ENCODE peak calls at places on chromosomes 13 and 19, in five cellular contexts. J is GM23338, Q is suprapubic skin, X is psoas muscle, M is astrocyte. F is an unnamed sample.

GRCh38 chr19:47273313-47274070 is 1.2 kb upstream of the INAFM1 start:
- DNase-seq in J (peak; percentile 95), Q (peak; percentile 98), X (peak; percentile 92), M (peak; percentile 87), F (peak; percentile 82)

GRCh38 chr19:30959011-30959410 is 390.2 kb downstream of the TSHZ3 start:
- DNase-seq in J (no peak), Q (no peak), X (no peak), M (no peak), F (no peak)

GRCh38 chr13:32264407-32264806 is 50.8 kb downstream of the ZAR1L start:
- DNase-seq in J (no peak), Q (no peak), X (peak; percentile 49), M (peak; percentile 30), F (no peak)

GRCh38 chr13:28794370-28794769 is 25.8 kb upstream of the MTUS2 start:
- DNase-seq in J (no peak), Q (no peak), X (no peak), M (no peak), F (no peak)

GRCh38 chr19:17497149-17497798 is 14.2 kb upstream of the PGLS start:
- DNase-seq in J (peak; percentile 84), Q (no peak), X (no peak), M (no peak), F (no peak)

GRCh38 chr13:33798023-33798422 is 19.9 kb upstream of the RFC3 start:
- DNase-seq in J (no peak), Q (no peak), X (no peak), M (no peak), F (no peak)

GRCh38 chr19:49364083-49364687 is 508 bp downstream of the DKKL1 start:
- DNase-seq in J (no peak), Q (no peak), X (no peak), M (no peak), F (no peak)

GRCh38 chr13:36880961-36881360 is 39.1 kb downstream of the SMAD9 start:
- DNase-seq in J (no peak), Q (no peak), X (no peak), M (no peak), F (no peak)

GRCh38 chr13:103466761-103467160 is 400.5 kb upstream of the SLC10A2 start:
- DNase-seq in J (no peak), Q (no peak), X (no peak), M (no peak), F (no peak)

GRCh38 chr13:72127031-72127430 is 260.0 kb upstream of the DACH1 start:
- DNase-seq in J (peak; percentile 5), Q (no peak), X (no peak), M (no peak), F (peak; percentile 61)

GRCh38 chr13:30791354-30791921 is 56.1 kb downstream of the ALOX5AP start:
- DNase-seq in J (no peak), Q (no peak), X (no peak), M (peak; percentile 39), F (no peak)

GRCh38 chr13:30789360-30789862 is 54.1 kb downstream of the ALOX5AP start:
- DNase-seq in J (no peak), Q (no peak), X (no peak), M (no peak), F (no peak)

GRCh38 chr13:30796132-30796832 is 60.9 kb downstream of the ALOX5AP start:
- DNase-seq in J (no peak), Q (no peak), X (no peak), M (peak; percentile 72), F (peak; percentile 67)

GRCh38 chr13:30790592-30790991 is 55.2 kb downstream of the ALOX5AP start:
- DNase-seq in J (no peak), Q (no peak), X (no peak), M (no peak), F (no peak)

DNA sequence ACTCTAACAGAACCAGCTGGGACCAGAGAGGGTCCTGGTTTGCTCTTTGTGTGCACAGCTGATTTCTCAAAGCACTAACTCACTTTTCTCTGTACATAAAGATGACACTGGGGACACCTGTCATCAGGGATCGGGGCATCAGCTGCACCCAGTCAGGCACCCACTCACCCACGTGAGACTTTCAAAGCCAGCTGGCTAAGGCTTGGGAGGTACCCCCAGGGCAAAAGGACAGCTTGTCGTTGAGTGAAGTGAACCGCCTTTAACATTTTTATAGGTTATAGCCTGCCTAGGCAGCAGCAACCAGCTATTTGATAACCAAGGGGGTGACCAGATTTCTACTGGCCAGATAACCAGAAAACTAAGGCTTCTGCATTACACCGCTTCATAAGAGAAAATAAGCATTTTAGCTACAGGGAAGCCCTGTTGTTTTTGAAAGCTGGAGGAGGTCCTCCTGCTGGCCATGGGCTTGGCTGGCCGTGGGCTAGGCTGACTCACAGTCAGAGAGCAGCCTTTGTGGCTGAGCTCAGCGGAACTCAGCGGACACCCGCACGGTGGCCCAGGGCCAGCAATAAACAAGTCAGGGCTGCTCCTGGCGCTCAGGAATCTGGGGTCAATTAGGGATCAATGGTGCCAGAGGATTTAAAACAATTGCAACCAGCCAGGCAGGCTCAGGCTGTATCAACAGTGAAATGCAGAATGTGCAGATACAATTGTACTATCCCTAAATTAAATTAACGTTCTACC is 57.1 kb downstream of the ALOX5AP start:
- DNase-seq in J (peak; percentile 20), Q (no peak), X (peak; percentile 83), M (peak; percentile 93), F (peak; percentile 61)
- H3K27ac ChIP-seq in J (no peak overlapping the region), Q (peak overlapping the region; percentile 19), X (no peak overlapping the region), M (peak overlapping the region; percentile 49), F (no peak overlapping the region)

GRCh38 chr13:66950666-66951065 is 279.5 kb downstream of the PCDH9 start:
- DNase-seq in J (no peak), Q (no peak), X (no peak), M (no peak), F (no peak)

GRCh38 chr13:66948910-66949309 is 281.2 kb downstream of the PCDH9 start:
- DNase-seq in J (no peak), Q (no peak), X (no peak), M (no peak), F (no peak)

GRCh38 chr13:66951426-66951825 is 278.7 kb downstream of the PCDH9 start:
- DNase-seq in J (peak; percentile 31), Q (no peak), X (no peak), M (no peak), F (no peak)

DNA sequence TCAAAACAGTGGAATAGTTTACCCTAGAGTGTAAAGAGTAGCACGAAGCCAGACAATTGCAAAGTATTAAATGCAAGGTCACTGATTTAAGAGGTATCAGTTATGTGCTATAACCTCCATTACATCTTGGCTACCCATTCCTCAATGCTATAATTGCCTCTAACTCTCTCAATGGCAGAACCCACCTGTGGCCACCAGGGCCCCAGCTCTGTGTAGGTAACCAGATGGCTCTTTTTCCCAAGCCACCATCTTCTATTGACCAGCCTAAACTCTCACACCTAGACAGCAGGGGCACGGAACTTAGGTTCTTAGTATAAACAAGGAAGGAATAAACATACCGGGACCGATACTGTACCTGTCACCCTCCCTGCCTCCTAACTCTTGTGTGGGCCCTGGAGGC is 277.6 kb downstream of the PCDH9 start:
- DNase-seq in J (peak; percentile 16), Q (no peak), X (no peak), M (no peak), F (no peak)
- TF ChIP-seq CTCF in J (no peak), Q (no peak), X (no peak), M (no peak), F (no peak)

DNA sequence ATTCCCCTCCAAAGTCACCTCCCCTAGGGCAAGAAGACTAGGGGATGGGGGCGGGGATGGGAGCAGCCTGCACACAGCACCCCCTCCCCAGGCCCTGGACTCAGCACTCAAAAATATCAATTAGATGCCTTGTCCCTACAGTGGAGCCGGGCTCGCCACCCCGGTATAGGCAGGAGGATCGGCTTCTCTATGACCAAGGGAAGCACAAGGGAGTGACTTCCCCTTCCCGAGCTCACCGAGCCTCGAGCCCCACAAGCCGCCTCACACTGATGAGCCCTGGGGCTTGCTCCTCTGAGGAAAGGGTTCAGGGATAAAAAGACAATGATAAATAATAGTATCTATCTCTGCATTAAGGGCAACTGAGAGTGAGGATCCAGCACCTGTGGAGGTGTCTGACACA is 51.5 kb downstream of the STK24 start:
- DNase-seq in J (no peak), Q (no peak), X (no peak), M (no peak), F (no peak)
- H3K4me1 ChIP-seq in J (peaks cover 73% of the 10 kb centered on the region), Q (peaks cover 89% of the 10 kb centered on the region), X (peaks cover 58% of the 10 kb centered on the region), M (no peaks in the 10 kb centered on the region), F (no peaks in the 10 kb centered on the region)

DNA sequence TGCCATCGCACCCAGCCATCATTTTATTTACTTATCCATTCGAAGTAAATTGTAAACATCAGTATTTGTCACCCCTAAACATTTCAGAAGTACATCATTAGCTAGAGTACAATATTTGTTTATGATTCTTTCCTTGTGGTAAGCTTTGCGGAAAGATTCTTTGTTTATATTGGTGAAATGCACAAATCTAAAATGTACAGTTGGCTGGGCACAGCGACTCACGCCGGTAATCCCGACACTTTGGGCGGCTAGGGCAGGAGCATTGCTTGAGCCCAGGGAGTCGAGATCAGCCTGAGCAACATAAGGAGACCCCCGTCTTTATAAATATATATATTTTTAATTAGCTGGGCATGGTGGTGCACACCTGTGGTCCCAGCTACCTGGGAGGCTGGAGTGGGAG is 10.1 kb downstream of the LGALS7B start:
- DNase-seq in J (no peak), Q (no peak), X (no peak), M (no peak), F (no peak)
- H3K27ac ChIP-seq in J (no peak overlapping the region), Q (no peak overlapping the region), X (no peak overlapping the region), M (no peak overlapping the region), F (peak overlapping the region; percentile 25)

GRCh38 chr19:15196683-15197005 is 4.2 kb downstream of the NOTCH3 start:
- DNase-seq in J (no peak), Q (no peak), X (no peak), M (no peak), F (no peak)

GRCh38 chr19:15194938-15195337 is 5.9 kb downstream of the NOTCH3 start:
- DNase-seq in J (no peak), Q (no peak), X (no peak), M (peak; percentile 77), F (no peak)

GRCh38 chr19:15197275-15198005 is 3.4 kb downstream of the NOTCH3 start:
- DNase-seq in J (no peak), Q (no peak), X (no peak), M (no peak), F (no peak)

GRCh38 chr19:15195987-15196682 is 4.7 kb downstream of the NOTCH3 start:
- DNase-seq in J (peak; percentile 97), Q (no peak), X (no peak), M (no peak), F (peak; percentile 74)

GRCh38 chr19:15195381-15195964 is 5.3 kb downstream of the NOTCH3 start:
- DNase-seq in J (peak; percentile 93), Q (no peak), X (peak; percentile 47), M (peak; percentile 42), F (peak; percentile 64)
- TF ChIP-seq CTCF in J (peak; percentile 54), Q (no peak), X (no peak), M (no peak), F (peak; percentile 35)

F was measured in foreskin keratinocyte.